ENCODE peak calls at places on chromosomes 13 and 19, in seven cellular contexts. B is neural progenitor cell, G is OCI-LY7, V is SK-N-SH, Q is hepatocyte, K is HCT116, S is PC-3. J is an unnamed sample. For H3K9me3, the result is how much of the 10 kb centered on the place peaks cover.

GRCh38 chr13:67228909-67229308 is 1.2 kb downstream of the PCDH9 start:
- DNase-seq in B (no peak), G (peak), V (no peak), Q (no peak), K (no peak), S (no peak), J (no peak)

GRCh38 chr13:32984857-32985626 is 31.2 kb upstream of the KL start:
- DNase-seq in B (no peak), G (no peak), V (no peak), Q (no peak), K (no peak), S (peak), J (no peak)

GRCh38 chr19:52665529-52665928 is 27.4 kb upstream of the ZNF83 start:
- DNase-seq in B (no peak), G (no peak), V (no peak), Q (peak), K (peak), S (peak), J (no peak)

GRCh38 chr13:24274452-24274971 is 34.9 kb upstream of the C1QTNF9 start:
- DNase-seq in B (no peak), G (peak), V (no peak), Q (no peak), K (no peak), S (no peak), J (no peak)

GRCh38 chr13:20566424-20566916 is 487 bp upstream of the IFT88 start:
- DNase-seq in B (no peak), G (no peak), V (no peak), Q (peak), K (peak), S (peak), J (peak)

GRCh38 chr13:30739646-30740642 is 4.6 kb downstream of the ALOX5AP start:
- DNase-seq in B (peak), G (peak), V (no peak), Q (no peak), K (peak), S (peak), J (no peak)

GRCh38 chr13:112657850-112658445 is 31.9 kb upstream of the ATP11A start:
- DNase-seq in B (no peak), G (no peak), V (no peak), Q (peak), K (no peak), S (peak), J (no peak)

GRCh38 chr13:47188802-47189201 is 291.9 kb upstream of the HTR2A start:
- DNase-seq in B (no peak), G (no peak), V (no peak), Q (peak), K (no peak), S (peak), J (no peak)

GRCh38 chr13:99605417-99606321 is 104.4 kb downstream of the TM9SF2 start:
- DNase-seq in B (peak), G (peak), V (peak), Q (peak), K (peak), S (peak), J (peak)

GRCh38 chr13:21133077-21133476 is 43.3 kb downstream of the SKA3 start:
- DNase-seq in B (no peak), G (no peak), V (no peak), Q (no peak), K (no peak), S (no peak), J (no peak)

GRCh38 chr19:16825312-16826168 is 3.7 kb upstream of the SIN3B start:
- DNase-seq in B (peak), G (no peak), V (peak), Q (peak), K (no peak), S (no peak), J (no peak)

GRCh38 chr13:37484056-37484455 is 114.5 kb downstream of the POSTN start:
- DNase-seq in B (no peak), G (no peak), V (no peak), Q (no peak), K (no peak), S (no peak), J (no peak)

GRCh38 chr19:5691205-5691929 is 1.3 kb downstream of the RPL36 start:
- DNase-seq in B (peak), G (peak), V (peak), Q (peak), K (no peak), S (peak), J (no peak)

DNA sequence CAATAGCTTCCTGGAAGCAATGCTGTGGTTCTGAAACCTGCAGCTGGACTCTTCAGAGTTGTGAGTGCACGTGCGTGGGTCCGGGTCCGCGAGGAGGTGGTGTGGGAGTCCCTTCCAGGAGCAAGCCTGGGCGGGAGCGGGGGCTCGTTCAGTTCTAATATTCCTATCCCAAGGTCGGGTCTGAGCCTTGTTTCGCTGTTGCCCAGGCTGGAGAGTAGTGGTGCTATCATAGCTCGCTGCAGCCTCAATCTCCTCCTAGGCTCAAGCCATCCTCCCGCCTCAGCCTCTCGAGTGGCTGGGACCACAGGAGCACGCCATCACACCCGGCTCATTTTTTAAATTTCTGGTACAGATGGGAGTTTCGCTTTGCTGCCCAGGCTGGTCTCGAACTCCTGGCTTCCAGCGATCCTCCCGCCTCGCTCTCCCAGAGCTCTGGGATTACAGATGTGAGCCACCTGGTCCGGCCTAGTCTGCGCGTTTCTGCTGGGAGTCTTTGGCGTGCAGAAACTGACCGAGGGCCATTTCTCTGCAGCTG is 625 bp downstream of the ZFP82 start:
- DNase-seq in B (peak), G (peak), V (no peak), Q (peak), K (no peak), S (no peak), J (no peak)
- H3K9me3 ChIP-seq in B (under half), G (under half), V (under half), Q (under half), K (under half), S (under half), J (under half)

GRCh38 chr19:4358709-4359626 is 15.6 kb downstream of the MPND start:
- DNase-seq in B (no peak), G (no peak), V (peak), Q (no peak), K (no peak), S (no peak), J (no peak)
- TF ChIP-seq EZH2phosphoT487 in B (no peak), G (no peak), V (no peak), Q (no peak), K (no peak), S (no peak), J (no peak)

GRCh38 chr19:54324071-54324470 is 11.1 kb upstream of the LILRA5 start:
- DNase-seq in B (no peak), G (no peak), V (no peak), Q (no peak), K (no peak), S (no peak), J (no peak)
- TF ChIP-seq CTCF in B (no peak), G (no peak), V (no peak), Q (no peak), K (no peak), S (no peak), J (no peak)

DNA sequence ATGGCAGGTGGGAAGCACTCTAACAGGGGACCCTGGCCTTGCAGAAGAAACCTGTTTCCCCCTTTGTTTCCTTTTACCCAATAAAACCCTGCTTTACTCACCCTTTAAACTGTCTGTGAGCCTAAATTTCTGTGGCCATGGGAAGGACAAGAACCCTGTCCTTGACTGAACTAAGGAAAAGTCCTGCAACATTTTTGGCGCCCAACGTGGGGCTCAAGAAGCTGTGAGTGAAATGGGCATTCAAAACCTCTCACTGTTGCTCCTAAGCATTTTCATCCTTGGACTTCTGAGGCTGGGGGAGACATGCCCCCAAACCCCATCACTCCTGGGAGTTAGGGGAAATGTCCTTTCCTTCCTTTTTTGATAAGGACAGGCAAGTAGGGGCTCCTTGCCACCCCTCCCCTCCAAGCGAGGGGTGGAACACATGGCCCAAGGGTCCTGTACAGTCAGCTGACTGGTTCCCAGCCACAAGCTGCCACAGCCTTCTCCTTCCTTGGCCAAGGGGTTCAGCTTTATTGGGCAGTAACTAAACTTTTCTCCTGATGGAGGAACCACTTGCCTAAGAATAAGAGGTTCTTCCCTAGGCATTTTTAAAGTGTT is 381.6 kb downstream of the KLF5 start:
- DNase-seq in B (peak), G (peak), V (no peak), Q (no peak), K (peak), S (no peak), J (no peak)
- H3K9me3 ChIP-seq in B (under half), G (under half), V (under half), Q (under half), K (under half), S (under half), J (under half)

GRCh38 chr19:18551631-18552030 is 6.0 kb upstream of the KXD1 start:
- DNase-seq in B (no peak), G (no peak), V (no peak), Q (peak), K (no peak), S (no peak), J (no peak)
- TF ChIP-seq EZH2phosphoT487 in B (no peak), G (no peak), V (no peak), Q (no peak), K (no peak), S (no peak), J (no peak)

GRCh38 chr19:47697863-47698609 is 15.2 kb upstream of the EHD2 start:
- DNase-seq in B (peak), G (peak), V (peak), Q (peak), K (peak), S (peak), J (peak)
- TF ChIP-seq CTCF in B (peak), G (peak), V (peak), Q (peak), K (peak), S (peak), J (peak)

GRCh38 chr13:82305588-82305987 is 1576.7 kb downstream of the SLITRK1 start:
- DNase-seq in B (no peak), G (no peak), V (no peak), Q (no peak), K (no peak), S (no peak), J (no peak)
- H3K9me3 ChIP-seq in B (under half), G (under half), V (under half), Q (under half), K (under half), S (under half), J (under half)

J was measured in MM.1S.